ENCODE peak calls at places on chromosome 1, in four cellular contexts. M, I, O and J are unnamed samples.

GRCh38 chr1:180144659-180145357 is 9.9 kb upstream of the QSOX1 start:
- DNase-seq in M (no peak), I (no peak), O (no peak), J (no peak)

GRCh38 chr1:20480261-20481157 is 5.5 kb downstream of the CAMK2N1 start:
- DNase-seq in M (no peak), I (peak; percentile 40), O (peak; percentile 33), J (peak; percentile 62)

GRCh38 chr1:224897928-224898327 is 31.5 kb upstream of the DNAH14 start:
- DNase-seq in M (no peak), I (no peak), O (no peak), J (no peak)

GRCh38 chr1:61692155-61692783 is 32.7 kb downstream of the TM2D1 start:
- DNase-seq in M (no peak), I (no peak), O (peak; percentile 20), J (peak; percentile 38)

GRCh38 chr1:54800899-54801759 is at the start of gene TTC22:
- DNase-seq in M (peak; percentile 63), I (peak; percentile 88), O (peak; percentile 64), J (peak; percentile 91)

GRCh38 chr1:165871311-165872067 is 44.1 kb downstream of the UCK2 start:
- DNase-seq in M (peak; percentile 64), I (peak; percentile 61), O (peak; percentile 47), J (peak; percentile 87)

GRCh38 chr1:41504126-41505035 is 19.9 kb upstream of the EDN2 start:
- DNase-seq in M (no peak), I (peak; percentile 33), O (peak; percentile 94), J (no peak)

GRCh38 chr1:181898773-181899172 is 162.7 kb downstream of the ZNF648 start:
- DNase-seq in M (no peak), I (no peak), O (no peak), J (no peak)

GRCh38 chr1:73839922-73840321 is 358.1 kb downstream of the LRRIQ3 start:
- DNase-seq in M (peak; percentile 68), I (no peak), O (peak; percentile 34), J (no peak)

GRCh38 chr1:74502432-74502831 is 10.0 kb downstream of the LRRC53 start:
- DNase-seq in M (peak; percentile 76), I (no peak), O (peak; percentile 37), J (peak; percentile 20)

GRCh38 chr1:205285391-205286101 is 36.0 kb downstream of the NUAK2 start:
- DNase-seq in M (peak; percentile 60), I (no peak), O (no peak), J (no peak)

GRCh38 chr1:15959424-15959823 is 16.5 kb downstream of the ZBTB17 start:
- DNase-seq in M (no peak), I (no peak), O (no peak), J (no peak)

GRCh38 chr1:96808186-96808585 is 86.6 kb downstream of the PTBP2 start:
- DNase-seq in M (no peak), I (no peak), O (no peak), J (no peak)

GRCh38 chr1:214568328-214568727 is 16.9 kb upstream of the PTPN14 start:
- DNase-seq in M (no peak), I (no peak), O (no peak), J (no peak)

GRCh38 chr1:239387304-239388231 is 1.2 kb downstream of the CHRM3 start:
- DNase-seq in M (no peak), I (peak; percentile 57), O (no peak), J (peak; percentile 32)

GRCh38 chr1:17355898-17356297 is 16.1 kb upstream of the PADI6 start:
- DNase-seq in M (no peak), I (no peak), O (no peak), J (no peak)
- H3K4me3 ChIP-seq in M (no peak overlapping the region), I (no peak overlapping the region), O (no peak overlapping the region), J (no peak overlapping the region)

GRCh38 chr1:31944205-31945089 is 6.3 kb upstream of the PTP4A2 start:
- DNase-seq in M (peak; percentile 80), I (peak; percentile 65), O (peak; percentile 62), J (peak; percentile 96)

GRCh38 chr1:31938184-31938975 is at the start of gene PTP4A2:
- DNase-seq in M (peak; percentile 96), I (peak; percentile 96), O (peak; percentile 81), J (peak; percentile 97)

GRCh38 chr1:31939484-31940329 is 1.5 kb upstream of the PTP4A2 start:
- DNase-seq in M (peak; percentile 87), I (peak; percentile 74), O (peak; percentile 84), J (peak; percentile 84)

GRCh38 chr1:31943546-31944184 is 5.5 kb upstream of the PTP4A2 start:
- DNase-seq in M (no peak), I (no peak), O (no peak), J (no peak)
- H3K4me3 ChIP-seq in M (no peak overlapping the region), I (no peak overlapping the region), O (no peak overlapping the region), J (no peak overlapping the region)

GRCh38 chr1:184088037-184088436 is 36.5 kb downstream of the TSEN15 start:
- DNase-seq in M (no peak), I (no peak), O (no peak), J (no peak)
- H3K4me3 ChIP-seq in M (no peak overlapping the region), I (no peak overlapping the region), O (no peak overlapping the region), J (no peak overlapping the region)

DNA sequence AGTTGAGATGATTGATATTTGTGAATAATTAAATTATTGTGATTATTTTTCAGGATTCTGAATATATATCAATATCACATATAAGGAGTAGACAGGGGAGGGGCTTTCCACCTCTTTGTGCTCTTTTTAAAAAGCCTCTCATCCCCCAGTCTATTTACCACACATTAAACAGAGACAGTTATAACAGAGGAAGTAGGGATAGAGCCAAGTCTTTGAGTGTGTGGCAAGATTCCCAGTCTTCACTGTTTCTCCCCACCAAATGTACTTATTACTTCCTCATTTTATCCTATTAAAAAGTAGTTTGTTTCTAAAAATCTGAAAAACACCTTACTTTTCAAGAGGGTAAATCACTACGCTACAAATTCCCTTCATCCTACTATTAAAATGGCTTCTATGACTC is 46.7 kb downstream of the EPS15 start:
- DNase-seq in M (no peak), I (no peak), O (no peak), J (no peak)
- H3K4me3 ChIP-seq in M (no peak overlapping the region), I (no peak overlapping the region), O (no peak overlapping the region), J (no peak overlapping the region)